ENCODE peak calls at places on chromosomes 3 and 15, in seven cellular contexts. Q is psoas muscle, J is glutamatergic neuron, H is fibroblast of villous mesenchyme, L is endothelial cell, D is upper lobe of right lung, G is cardiac muscle cell. Z is an unnamed sample.

GRCh38 chr15:78800189-78800588 is 11.1 kb downstream of the ADAMTS7 start:
- DNase-seq in Q (no peak), J (no peak), H (no peak), L (no peak), D (peak), G (no peak), Z (no peak)

GRCh38 chr3:143001034-143001368 is 369 bp upstream of the U2SURP start:
- DNase-seq in Q (peak), J (peak), H (no peak), L (no peak), D (no peak), G (no peak), Z (no peak)

GRCh38 chr3:43279082-43279481 is 7.3 kb upstream of the SNRK start:
- DNase-seq in Q (no peak), J (no peak), H (no peak), L (no peak), D (no peak), G (no peak), Z (no peak)

GRCh38 chr3:142394921-142395622 is 52.8 kb downstream of the XRN1 start:
- DNase-seq in Q (no peak), J (no peak), H (no peak), L (no peak), D (no peak), G (no peak), Z (no peak)

GRCh38 chr15:36612063-36612788 is 32.8 kb downstream of the CDIN1 start:
- DNase-seq in Q (no peak), J (no peak), H (peak), L (no peak), D (no peak), G (peak), Z (no peak)

GRCh38 chr3:143239026-143239425 is 119.5 kb downstream of the CHST2 start:
- DNase-seq in Q (no peak), J (no peak), H (no peak), L (no peak), D (no peak), G (peak), Z (no peak)

GRCh38 chr3:12948371-12948770 is 107.0 kb upstream of the RPL32 start:
- DNase-seq in Q (no peak), J (no peak), H (peak), L (no peak), D (no peak), G (peak), Z (no peak)

GRCh38 chr15:39140060-39140604 is 440.7 kb upstream of the THBS1 start:
- DNase-seq in Q (no peak), J (peak), H (peak), L (peak), D (no peak), G (peak), Z (no peak)

GRCh38 chr3:71521940-71522876 is 61.3 kb downstream of the FOXP1 start:
- DNase-seq in Q (peak), J (no peak), H (no peak), L (no peak), D (no peak), G (peak), Z (no peak)

GRCh38 chr3:151283907-151284461 is 5.6 kb upstream of the P2RY14 start:
- DNase-seq in Q (no peak), J (no peak), H (peak), L (no peak), D (no peak), G (peak), Z (no peak)

GRCh38 chr3:123881771-123882170 is 2.4 kb downstream of the MYLK start:
- DNase-seq in Q (no peak), J (no peak), H (no peak), L (no peak), D (no peak), G (no peak), Z (peak)
- TF ChIP-seq CTCF in Q (no peak), J (no peak), H (no peak), L (no peak), D (no peak), G (no peak), Z (peak)

GRCh38 chr3:31531465-31531991 is 1.2 kb upstream of the STT3B start:
- DNase-seq in Q (no peak), J (no peak), H (peak), L (no peak), D (no peak), G (no peak), Z (no peak)

GRCh38 chr3:31531992-31532586 is 636 bp upstream of the STT3B start:
- DNase-seq in Q (peak), J (peak), H (peak), L (peak), D (peak), G (peak), Z (peak)

GRCh38 chr3:31534036-31534435 is 1.3 kb downstream of the STT3B start:
- DNase-seq in Q (no peak), J (no peak), H (peak), L (no peak), D (no peak), G (peak), Z (no peak)

GRCh38 chr3:31532587-31533168 is at the start of gene STT3B:
- DNase-seq in Q (peak), J (peak), H (peak), L (no peak), D (peak), G (peak), Z (no peak)

GRCh38 chr3:31533169-31533870 is 595 bp downstream of the STT3B start:
- DNase-seq in Q (peak), J (peak), H (peak), L (peak), D (peak), G (peak), Z (peak)
- TF ChIP-seq CTCF in Q (peak), J (peak), H (peak), L (no peak), D (peak), G (peak), Z (peak)

DNA sequence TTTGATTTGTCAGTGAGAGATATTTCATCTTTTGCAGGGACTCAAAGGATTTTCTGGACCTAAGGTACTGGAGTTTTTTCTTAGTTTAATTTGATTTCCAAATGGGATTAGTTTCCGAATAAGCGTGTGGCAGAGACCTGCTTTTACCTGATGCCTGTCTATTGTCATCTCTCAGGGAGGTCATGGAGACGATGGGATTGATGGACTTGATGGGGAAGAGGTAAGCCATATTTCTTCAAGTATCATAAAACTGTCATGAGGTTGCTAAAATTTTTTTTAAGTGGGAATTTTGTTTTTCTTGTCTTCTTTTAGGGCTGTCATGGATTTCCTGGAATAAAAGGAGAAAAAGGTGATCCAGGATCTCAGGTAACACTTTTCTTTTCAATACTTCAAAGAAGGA is 60.5 kb downstream of the COL6A5 start:
- DNase-seq in Q (no peak), J (no peak), H (no peak), L (no peak), D (no peak), G (no peak), Z (no peak)
- TF ChIP-seq CTCF in Q (no peak), J (no peak), H (no peak), L (no peak), D (no peak), G (no peak), Z (no peak)

GRCh38 chr3:44529927-44530326 is 25.1 kb upstream of the ZKSCAN7 start:
- DNase-seq in Q (no peak), J (peak), H (peak), L (no peak), D (no peak), G (peak), Z (peak)
- TF ChIP-seq CTCF in Q (no peak), J (no peak), H (peak), L (no peak), D (no peak), G (peak), Z (peak)

GRCh38 chr15:70508561-70509281 is 254.6 kb downstream of the UACA start:
- DNase-seq in Q (no peak), J (no peak), H (peak), L (no peak), D (no peak), G (peak), Z (no peak)
- TF ChIP-seq CTCF in Q (no peak), J (no peak), H (peak), L (no peak), D (no peak), G (peak), Z (peak)